ENCODE peak calls at places on chromosomes 11 and 22, in four cellular contexts. Y is HepG2, T is H1, N is K562. W is an unnamed sample.

GRCh38 chr11:10603721-10604297 is 35.3 kb upstream of the LYVE1 start:
- DNase-seq in N (no peak), T (no peak), Y (no peak), W (no peak)

GRCh38 chr22:37661160-37661924 is 2.8 kb downstream of the PDXP start:
- DNase-seq in N (peak; percentile 7), T (no peak), Y (peak; percentile 90), W (no peak)

GRCh38 chr11:15258433-15259350 is 144.0 kb downstream of the INSC start:
- DNase-seq in N (no peak), Y (peak; percentile 62), T (no peak), W (no peak)

GRCh38 chr22:37370306-37370979 is 56.8 kb downstream of the ELFN2 start:
- DNase-seq in T (no peak), N (no peak), Y (no peak), W (no peak)

GRCh38 chr22:48253573-48253972 is 1491.1 kb downstream of the TBC1D22A start:
- DNase-seq in T (no peak), N (no peak), Y (no peak), W (no peak)

GRCh38 chr11:70505331-70505731 is 107.0 kb downstream of the CTTN start:
- DNase-seq in Y (no peak), T (no peak), N (no peak), W (no peak)

GRCh38 chr11:100739636-100740035 is 52.5 kb downstream of the ARHGAP42 start:
- DNase-seq in Y (peak; percentile 40), T (no peak), N (no peak), W (no peak)

GRCh38 chr11:34446389-34446788 is 7.7 kb downstream of the CAT start:
- DNase-seq in T (no peak), N (no peak), Y (no peak), W (no peak)

GRCh38 chr11:75554258-75555022 is 7.6 kb upstream of the SERPINH1 start:
- DNase-seq in N (peak; percentile 74), T (no peak), Y (peak; percentile 73), W (no peak)

GRCh38 chr11:109939176-109939810 is 153.9 kb upstream of the ZC3H12C start:
- DNase-seq in T (no peak), Y (peak; percentile 54), N (peak; percentile 44), W (no peak)

GRCh38 chr11:27874998-27875397 is 174.7 kb upstream of the BDNF start:
- DNase-seq in T (no peak), Y (no peak), N (no peak), W (no peak)

GRCh38 chr11:124195419-124195734 is 12.2 kb downstream of the OR10D3 start:
- DNase-seq in N (no peak), Y (no peak), T (no peak), W (no peak)

GRCh38 chr11:20618083-20618482 is 18.7 kb downstream of the SLC6A5 start:
- DNase-seq in T (no peak), Y (no peak), N (no peak), W (no peak)

GRCh38 chr22:23565288-23565941 is 14.7 kb downstream of the IGLL1 start:
- DNase-seq in T (no peak), N (no peak), Y (no peak), W (no peak)

GRCh38 chr11:58629857-58630256 is 7.4 kb downstream of the CNTF start:
- DNase-seq in N (peak; percentile 24), T (no peak), Y (peak; percentile 60), W (no peak)

GRCh38 chr11:117411736-117412135 is 84.1 kb downstream of the CEP164 start:
- DNase-seq in Y (no peak), N (no peak), T (no peak), W (no peak)

GRCh38 chr22:48101704-48102103 is 1339.3 kb downstream of the TBC1D22A start:
- DNase-seq in Y (no peak), T (no peak), N (no peak), W (no peak)

GRCh38 chr22:47278655-47279054 is 516.2 kb downstream of the TBC1D22A start:
- DNase-seq in T (no peak), N (no peak), Y (no peak), W (no peak)

GRCh38 chr11:70399681-70400112 is 1.4 kb downstream of the CTTN start:
- DNase-seq in Y (peak; percentile 78), T (no peak), N (peak; percentile 58), W (no peak)

GRCh38 chr11:17596711-17597110 is 49.7 kb downstream of the OTOG start:
- DNase-seq in T (no peak), Y (no peak), N (no peak), W (no peak)

GRCh38 chr22:27796829-27797792 is 4.4 kb downstream of the MN1 start:
- DNase-seq in Y (no peak), T (no peak), N (no peak), W (no peak)

GRCh38 chr22:46914916-46915894 is 152.8 kb downstream of the TBC1D22A start:
- DNase-seq in Y (no peak), T (no peak), N (no peak), W (no peak)

GRCh38 chr11:36945384-36945783 is 347.3 kb upstream of the RAG2 start:
- DNase-seq in N (no peak), Y (no peak), T (no peak), W (no peak)
- TF ChIP-seq HDAC6 in N (no peak), Y (no peak), T (no peak), W (no peak)

GRCh38 chr11:128735935-128736610 is 42.2 kb downstream of the FLI1 start:
- DNase-seq in N (no peak), Y (no peak), T (no peak), W (no peak)

GRCh38 chr11:128733440-128734115 is 39.7 kb downstream of the FLI1 start:
- DNase-seq in T (peak; percentile 64), Y (no peak), N (no peak), W (no peak)

GRCh38 chr11:128737704-128738103 is 43.8 kb downstream of the FLI1 start:
- DNase-seq in N (no peak), T (no peak), Y (no peak), W (no peak)

GRCh38 chr11:128732471-128733277 is 38.8 kb downstream of the FLI1 start:
- DNase-seq in T (no peak), Y (no peak), N (no peak), W (peak; percentile 86)

DNA sequence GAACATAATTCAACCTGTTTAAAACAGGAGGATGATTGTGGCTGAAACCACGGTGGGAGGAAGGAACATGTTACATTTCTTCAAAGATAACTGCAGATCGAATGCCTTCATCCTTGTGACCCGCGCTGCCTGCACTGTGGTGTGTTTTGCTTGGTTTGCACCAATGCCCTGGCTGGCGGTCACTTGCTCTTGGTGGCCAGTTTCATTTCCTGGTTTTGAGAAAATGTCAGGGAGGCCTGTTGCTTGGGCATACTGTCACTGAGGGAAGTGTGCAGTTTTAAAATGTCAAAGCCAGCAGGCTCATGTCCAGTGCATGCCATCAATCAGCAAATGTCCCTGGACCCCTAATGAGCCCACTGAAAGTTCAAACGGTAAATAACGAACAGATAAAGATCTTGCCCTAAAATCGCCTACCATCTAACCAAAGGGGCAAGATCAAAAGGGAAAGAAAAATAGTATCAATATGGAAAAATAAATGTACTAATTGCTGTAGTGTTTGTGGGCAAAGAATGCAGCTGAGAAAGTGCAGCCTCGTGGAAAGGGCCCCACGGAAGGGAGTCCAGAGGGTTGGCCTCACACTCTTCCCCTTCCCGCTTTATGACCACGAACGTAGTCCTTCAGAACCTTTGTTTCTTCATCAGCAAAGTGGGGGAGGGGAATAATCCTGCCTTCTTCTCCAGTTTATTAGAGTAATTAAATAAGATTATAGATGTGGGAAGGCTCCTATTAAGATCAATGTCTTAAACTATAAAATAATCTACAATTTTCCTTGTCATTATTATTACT is 40.8 kb downstream of the FLI1 start:
- DNase-seq in Y (no peak), N (no peak), T (no peak), W (no peak)
- TF ChIP-seq HDAC6 in Y (no peak), N (no peak), T (no peak), W (no peak)

DNA sequence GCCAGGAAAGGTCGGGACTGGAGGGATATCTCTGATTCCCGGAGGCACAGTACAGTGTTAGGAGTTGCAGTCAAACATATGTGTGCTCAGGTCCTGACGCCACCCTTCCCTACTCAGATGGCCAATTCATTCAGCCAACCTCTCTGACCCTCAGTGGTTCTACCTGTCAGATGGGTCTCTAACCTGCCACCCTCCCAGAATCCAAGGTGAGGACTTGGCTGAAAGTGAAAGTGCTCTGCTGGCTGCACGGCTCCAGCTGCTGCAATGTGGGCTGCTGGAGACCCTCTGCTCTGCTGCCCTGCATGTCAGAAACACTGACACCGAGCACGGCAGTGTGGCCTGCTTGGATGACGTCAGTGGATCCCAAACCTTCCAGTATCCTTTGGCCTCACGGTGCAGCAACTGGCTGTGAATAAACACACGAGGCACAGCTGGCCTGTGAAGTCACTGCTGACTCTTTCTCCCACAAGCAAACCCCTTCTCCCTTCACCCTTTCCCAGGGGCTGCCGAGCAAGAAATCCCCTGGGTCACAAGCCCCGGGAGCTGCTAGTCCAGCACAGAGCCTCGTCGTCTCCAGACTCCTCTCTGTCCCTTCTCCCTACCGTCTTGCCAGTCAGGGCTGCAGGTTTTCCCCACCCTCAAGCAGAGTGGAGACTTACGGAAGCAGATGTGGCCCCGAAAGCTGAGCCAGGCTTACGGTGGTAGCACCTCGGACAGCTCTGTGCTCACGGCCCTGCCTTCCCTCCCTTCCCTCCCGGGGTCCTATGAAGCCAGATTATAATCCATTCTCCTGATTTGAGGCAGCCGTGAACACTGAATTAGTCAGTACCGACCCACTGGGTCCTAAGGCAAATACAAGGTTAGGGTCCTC is 24.3 kb downstream of the KIAA0930 start:
- DNase-seq in Y (no peak), N (no peak), T (no peak), W (no peak)
- TF ChIP-seq HDAC6 in Y (no peak), N (no peak), T (no peak), W (no peak)

GRCh38 chr11:129814244-129814992 is 1.2 kb upstream of the TMEM45B start:
- DNase-seq in Y (no peak), T (no peak), N (peak; percentile 61), W (no peak)
- TF ChIP-seq HDAC6 in Y (no peak), T (no peak), N (no peak), W (no peak)